ENCODE peak calls at places on chromosome 17, in six cellular contexts. P is hepatocyte; C is CD8-positive, alpha-beta T cell; Y is MM.1S; V is right lobe of liver; M is adrenal gland. U is an unnamed sample. For H3K36me3, the result is how much of the 10 kb centered on the place peaks cover.

GRCh38 chr17:14871921-14872320 is 393.2 kb downstream of the PMP22 start:
- DNase-seq in Y (no peak), V (no peak), C (no peak), M (no peak), P (no peak), U (no peak)

GRCh38 chr17:81347437-81347836 is 47.8 kb upstream of the BAHCC1 start:
- DNase-seq in M (no peak), Y (no peak), C (no peak), V (no peak), P (peak), U (no peak)

GRCh38 chr17:29733151-29733550 is 110.4 kb upstream of the CORO6 start:
- DNase-seq in Y (no peak), C (no peak), M (no peak), P (no peak), V (no peak), U (no peak)

GRCh38 chr17:28481081-28481571 is 7.7 kb downstream of the SLC13A2 start:
- DNase-seq in Y (no peak), P (no peak), V (no peak), M (no peak), C (no peak), U (no peak)

GRCh38 chr17:36943250-36944220 is 5.2 kb upstream of the AATF start:
- DNase-seq in M (no peak), V (no peak), Y (no peak), P (peak), C (no peak), U (no peak)

GRCh38 chr17:56680676-56681075 is 87.2 kb downstream of the NOG start:
- DNase-seq in P (no peak), V (no peak), Y (no peak), C (no peak), M (no peak), U (no peak)

GRCh38 chr17:28896884-28897768 is at the start of gene FLOT2:
- DNase-seq in V (peak), C (peak), P (peak), Y (peak), M (peak), U (peak)

GRCh38 chr17:68424861-68425260 is 32.4 kb downstream of the WIPI1 start:
- DNase-seq in V (no peak), Y (no peak), C (no peak), M (no peak), P (no peak), U (no peak)

GRCh38 chr17:79388556-79389295 is 222.1 kb downstream of the RBFOX3 start:
- DNase-seq in C (no peak), Y (peak), M (peak), P (peak), V (peak), U (no peak)

GRCh38 chr17:51035436-51035835 is 85.2 kb downstream of the SPAG9 start:
- DNase-seq in P (peak), C (no peak), Y (peak), V (no peak), M (no peak), U (no peak)

GRCh38 chr17:3750296-3750695 is 26.6 kb downstream of the HASPIN start:
- DNase-seq in Y (no peak), C (no peak), P (no peak), V (no peak), M (no peak), U (no peak)

GRCh38 chr17:3750926-3751325 is 27.2 kb downstream of the HASPIN start:
- DNase-seq in M (no peak), C (no peak), V (no peak), P (no peak), Y (peak), U (peak)

GRCh38 chr17:3748576-3748975 is 24.9 kb downstream of the HASPIN start:
- DNase-seq in V (no peak), C (no peak), M (no peak), Y (no peak), P (no peak), U (no peak)

GRCh38 chr17:3744032-3744431 is 20.3 kb downstream of the HASPIN start:
- DNase-seq in P (no peak), C (no peak), Y (no peak), V (no peak), M (no peak), U (no peak)

GRCh38 chr17:3747805-3748204 is 24.1 kb downstream of the HASPIN start:
- DNase-seq in Y (no peak), C (no peak), P (no peak), M (no peak), V (no peak), U (no peak)
- H3K27ac ChIP-seq in Y (no peak), C (no peak), P (no peak), M (no peak), V (no peak), U (no peak)

DNA sequence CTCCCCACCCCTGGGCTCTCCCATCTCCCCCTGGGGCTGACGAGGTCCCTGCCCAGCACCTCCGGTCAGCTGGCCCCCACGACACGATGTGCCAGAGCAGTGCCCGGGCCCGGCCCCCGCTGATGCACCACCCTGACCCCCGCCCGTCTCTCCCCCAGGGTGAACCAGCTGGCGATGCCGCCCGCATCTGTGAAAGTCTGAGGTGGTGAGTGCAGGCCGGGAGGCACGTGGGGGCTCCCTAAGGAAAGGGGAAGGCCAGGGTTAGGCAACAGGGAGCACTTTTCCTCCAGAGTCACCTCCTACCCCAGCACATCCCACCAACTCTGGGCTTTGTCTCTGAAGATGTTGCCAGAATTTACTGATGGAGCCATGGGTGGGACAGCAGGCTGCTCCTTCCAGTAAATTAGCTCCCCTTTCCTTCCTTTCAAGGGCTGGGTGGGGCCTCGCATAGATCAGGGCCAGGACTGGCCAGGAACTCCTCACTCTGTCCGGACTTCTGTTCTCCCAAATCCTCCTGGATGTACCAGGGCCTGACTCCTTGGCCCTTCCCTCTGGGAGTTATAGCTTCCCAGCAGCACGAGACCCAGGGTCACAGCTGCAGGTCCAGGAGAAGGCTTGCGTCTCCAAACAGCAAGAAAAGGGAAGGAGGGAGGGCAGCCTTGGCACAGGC is 18.3 kb downstream of the MYBBP1A start:
- DNase-seq in C (no peak), Y (no peak), M (no peak), V (no peak), P (no peak), U (no peak)
- H3K36me3 ChIP-seq in C (under half), Y (under half), M (under half), V (under half), P (under half), U (under half)

DNA sequence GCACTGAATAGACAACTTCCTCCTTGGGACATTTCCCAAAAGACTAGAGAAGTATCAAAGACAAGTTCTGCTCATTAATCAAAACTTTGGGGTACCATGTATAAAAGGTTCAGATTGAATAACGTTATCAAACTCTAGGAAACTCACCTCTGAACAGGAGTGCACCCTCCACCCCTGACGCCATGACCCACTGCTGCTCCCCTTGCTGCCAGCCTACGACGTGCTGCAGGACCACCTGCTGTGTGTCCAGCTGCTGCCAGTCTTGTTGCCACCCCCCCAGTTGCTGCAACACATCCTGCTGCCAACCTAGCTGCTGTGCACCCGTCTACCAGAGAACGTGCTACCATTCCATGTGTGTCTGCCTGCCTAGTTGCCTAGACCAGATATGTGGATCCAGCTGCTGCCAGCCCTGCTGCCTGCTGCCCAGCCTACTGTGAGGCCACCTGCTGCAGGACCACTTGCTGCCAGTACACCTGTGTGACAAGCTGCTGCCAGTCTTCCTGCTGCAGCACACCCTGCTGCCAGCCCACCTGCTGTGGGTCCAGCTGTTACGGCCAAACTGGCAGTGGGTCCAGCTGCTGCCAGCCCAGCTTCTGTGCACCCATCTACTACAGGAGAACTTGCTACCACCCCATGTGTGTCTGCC is 13.8 kb upstream of the KRTAP9-2 start:
- DNase-seq in C (no peak), V (no peak), M (no peak), Y (peak), P (no peak), U (no peak)
- H3K4me3 ChIP-seq in C (no peak), V (no peak), M (no peak), Y (no peak), P (no peak), U (no peak)

GRCh38 chr17:7019406-7019805 is 3.4 kb upstream of the BCL6B start:
- DNase-seq in C (no peak), Y (no peak), V (no peak), P (no peak), M (no peak), U (no peak)
- H3K27ac ChIP-seq in C (no peak), Y (no peak), V (peak), P (no peak), M (peak), U (no peak)

GRCh38 chr17:75178453-75178852 is 4.3 kb downstream of the SUMO2 start:
- DNase-seq in V (peak), Y (no peak), C (no peak), P (no peak), M (no peak), U (no peak)
- H3K36me3 ChIP-seq in V (half or more), Y (under half), C (under half), P (under half), M (under half), U (under half)

DNA sequence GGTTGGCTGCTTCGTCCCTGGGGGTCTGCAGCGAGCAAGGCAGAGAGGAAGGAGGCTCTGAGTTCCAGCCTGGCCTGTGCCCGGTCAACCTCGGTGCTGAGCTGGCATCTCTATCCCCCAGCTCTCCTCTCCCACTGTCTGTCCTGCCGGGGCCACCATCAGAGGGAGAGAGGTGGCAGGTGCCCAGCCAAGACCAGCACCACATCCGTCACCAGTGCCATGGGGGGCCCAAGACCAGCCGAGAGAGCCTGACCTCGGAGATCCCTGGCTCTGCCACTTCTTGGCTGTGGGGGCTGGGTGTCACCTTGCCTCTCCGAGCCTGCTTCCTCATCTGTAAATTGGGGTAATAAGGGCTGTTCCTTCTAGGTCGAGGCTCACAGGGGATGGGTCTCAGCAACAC is 560 bp upstream of the P2RX1 start:
- DNase-seq in C (no peak), P (no peak), Y (no peak), M (no peak), V (no peak), U (no peak)
- H3K4me3 ChIP-seq in C (peak), P (no peak), Y (peak), M (no peak), V (no peak), U (no peak)

GRCh38 chr17:38572292-38572664 is 33.5 kb downstream of the SRCIN1 start:
- DNase-seq in M (no peak), C (no peak), Y (no peak), V (no peak), P (no peak), U (no peak)
- H3K27ac ChIP-seq in M (no peak), C (no peak), Y (no peak), V (no peak), P (no peak), U (no peak)

U was measured in CD4-positive, alpha-beta memory T cell.